ENCODE peak calls at places on chromosomes 13 and 19, in five cellular contexts. D is transverse colon, W is psoas muscle, L is GM12865, H is right lobe of liver. O is an unnamed sample.

GRCh38 chr19:45492137-45492626 is 4.7 kb downstream of the RTN2 start:
- DNase-seq in D (no peak), W (no peak), L (no peak), H (no peak), O (no peak)

GRCh38 chr19:44848805-44849457 is 2.8 kb downstream of the NECTIN2 start:
- DNase-seq in D (no peak), W (no peak), L (no peak), H (no peak), O (no peak)

GRCh38 chr19:43229315-43229714 is 23.9 kb upstream of the PSG4 start:
- DNase-seq in D (no peak), W (no peak), L (no peak), H (no peak), O (peak)

GRCh38 chr19:13430790-13431582 is 75.3 kb downstream of the CACNA1A start:
- DNase-seq in D (peak), W (peak), L (peak), H (peak), O (peak)

GRCh38 chr19:13228561-13228960 is 78.3 kb downstream of the IER2 start:
- DNase-seq in D (no peak), W (no peak), L (no peak), H (no peak), O (no peak)

GRCh38 chr13:48110930-48111721 is 16.2 kb upstream of the MED4 start:
- DNase-seq in D (no peak), W (no peak), L (no peak), H (no peak), O (no peak)

GRCh38 chr13:39510296-39510695 is 92.7 kb downstream of the LHFPL6 start:
- DNase-seq in D (no peak), W (no peak), L (peak), H (no peak), O (peak)

GRCh38 chr19:15378529-15379082 is 981 bp downstream of the AKAP8 start:
- DNase-seq in D (peak), W (no peak), L (peak), H (peak), O (peak)

GRCh38 chr13:30880756-30881155 is 25.3 kb upstream of the MEDAG start:
- DNase-seq in D (no peak), W (no peak), L (no peak), H (no peak), O (peak)

GRCh38 chr19:2207991-2208860 is 27.9 kb downstream of the PLEKHJ1 start:
- DNase-seq in D (peak), W (peak), L (peak), H (no peak), O (peak)
- TF ChIP-seq CTCF in D (no peak), W (no peak), L (no peak), H (no peak), O (no peak)

GRCh38 chr13:33070713-33071112 is 54.5 kb downstream of the KL start:
- DNase-seq in D (no peak), W (no peak), L (no peak), H (no peak), O (peak)

GRCh38 chr13:33072759-33073158 is 56.5 kb downstream of the KL start:
- DNase-seq in D (no peak), W (no peak), L (no peak), H (no peak), O (no peak)

GRCh38 chr13:33066329-33066728 is 50.1 kb downstream of the KL start:
- DNase-seq in D (no peak), W (no peak), L (no peak), H (no peak), O (no peak)

GRCh38 chr13:33072282-33072681 is 56.1 kb downstream of the KL start:
- DNase-seq in D (no peak), W (no peak), L (no peak), H (no peak), O (no peak)

DNA sequence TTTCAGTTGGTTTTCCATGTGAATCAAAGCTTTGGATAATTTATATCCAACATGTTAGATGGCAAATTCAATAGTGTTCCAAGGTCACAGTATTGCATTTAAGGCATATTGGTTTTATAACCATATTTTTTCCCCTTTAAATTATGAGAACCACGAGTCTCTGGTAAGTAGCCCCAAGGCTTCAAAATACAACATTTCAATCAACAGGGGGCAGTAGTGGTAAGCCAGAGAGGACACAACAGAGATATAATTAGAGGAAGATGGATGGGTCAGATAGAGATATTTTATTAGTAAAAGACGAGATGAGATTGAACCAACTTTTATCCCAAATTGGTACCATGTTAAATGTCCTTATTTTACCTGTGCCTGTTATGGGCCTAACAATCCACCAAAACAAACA is 53.1 kb downstream of the KL start:
- DNase-seq in D (no peak), W (no peak), L (peak), H (no peak), O (peak)
- TF ChIP-seq CTCF in D (no peak), W (peak), L (peak), H (no peak), O (no peak)

GRCh38 chr19:35612559-35613321 is at the start of gene HAUS5:
- DNase-seq in D (peak), W (peak), L (peak), H (peak), O (peak)
- TF ChIP-seq CTCF in D (no peak), W (no peak), L (no peak), H (no peak), O (no peak)

DNA sequence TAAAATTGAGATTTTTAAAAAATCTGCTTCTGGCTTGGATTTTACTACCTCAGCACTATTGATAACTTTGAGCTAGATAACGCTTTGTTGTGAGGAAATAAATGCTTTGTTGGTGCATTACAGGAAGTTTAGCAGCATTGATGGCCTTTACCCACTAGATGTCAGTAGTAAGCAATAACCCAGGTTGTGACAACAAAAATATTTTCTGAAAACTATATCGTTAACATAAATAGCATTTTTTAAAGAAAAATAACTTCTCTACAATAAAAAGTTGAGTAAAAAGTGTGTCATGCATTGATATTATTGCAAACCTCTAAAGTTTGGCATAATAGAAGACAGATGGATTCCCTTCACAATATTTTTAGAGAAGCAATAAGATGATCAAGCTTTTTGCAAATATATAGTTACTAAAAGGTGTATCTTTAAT is 1246.5 kb downstream of the UQCRFS1 start:
- DNase-seq in D (no peak), W (no peak), L (peak), H (no peak), O (peak)
- TF ChIP-seq CTCF in D (peak), W (peak), L (peak), H (peak), O (peak)

GRCh38 chr19:800360-801029 is 3.2 kb downstream of the PTBP1 start:
- DNase-seq in D (peak), W (peak), L (no peak), H (no peak), O (peak)

GRCh38 chr19:801030-801860 is 4.0 kb downstream of the PTBP1 start:
- DNase-seq in D (peak), W (peak), L (no peak), H (no peak), O (no peak)

GRCh38 chr19:798415-799075 is 1.3 kb downstream of the PTBP1 start:
- DNase-seq in D (peak), W (peak), L (peak), H (peak), O (no peak)

GRCh38 chr19:797528-798414 is 519 bp downstream of the PTBP1 start:
- DNase-seq in D (peak), W (peak), L (peak), H (peak), O (peak)

GRCh38 chr19:799076-799881 is 2.0 kb downstream of the PTBP1 start:
- DNase-seq in D (peak), W (peak), L (peak), H (no peak), O (peak)
- TF ChIP-seq CTCF in D (no peak), W (no peak), L (no peak), H (no peak), O (peak)

DNA sequence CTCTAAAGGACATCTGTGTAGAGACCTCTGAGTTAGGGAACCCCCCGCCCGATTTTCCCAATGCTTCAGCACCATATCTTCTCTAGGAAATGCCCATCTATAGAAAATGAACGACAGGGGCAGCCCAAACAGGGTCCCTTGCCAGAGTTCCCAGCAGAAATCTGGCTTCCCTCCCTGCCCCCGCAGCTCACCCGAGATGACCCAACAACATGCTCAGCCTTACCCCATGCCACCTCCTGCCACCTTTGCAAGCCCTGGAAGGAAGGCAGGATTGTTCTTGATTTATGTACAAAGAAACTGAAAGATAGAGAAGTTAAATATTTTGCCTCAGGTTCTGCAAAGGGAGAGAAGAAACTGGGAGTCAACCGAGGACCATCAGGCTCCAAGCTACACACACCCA is 105.6 kb upstream of the UQCRFS1 start:
- DNase-seq in D (no peak), W (no peak), L (no peak), H (no peak), O (no peak)
- TF ChIP-seq CTCF in D (no peak), W (no peak), L (no peak), H (no peak), O (no peak)

O was measured in epithelial cell of esophagus.